ENCODE peak calls at places on chromosomes 2 and 18, in nine cellular contexts. N, W, J, B, I, Q, E, A and C are unnamed samples.

GRCh38 chr2:22377251-22377650 is 1007.7 kb upstream of the KLHL29 start:
- DNase-seq in N (no peak), W (no peak), J (no peak), B (no peak), I (no peak), Q (no peak), E (no peak), A (no peak), C (no peak)

GRCh38 chr2:28296243-28296642 is 96.4 kb upstream of the FOSL2 start:
- DNase-seq in N (no peak), W (no peak), J (no peak), B (no peak), I (no peak), Q (no peak), E (no peak), A (no peak), C (no peak)

GRCh38 chr2:176872406-176872805 is 340.2 kb upstream of the HNRNPA3 start:
- DNase-seq in N (no peak), W (no peak), J (no peak), B (no peak), I (no peak), Q (no peak), E (no peak), A (no peak), C (no peak)

GRCh38 chr2:71675296-71675695 is 221.9 kb downstream of the DYSF start:
- DNase-seq in N (no peak), W (no peak), J (peak), B (no peak), I (no peak), Q (peak), E (no peak), A (no peak), C (no peak)

GRCh38 chr2:45394216-45394615 is 216.9 kb downstream of the SRBD1 start:
- DNase-seq in N (no peak), W (no peak), J (no peak), B (no peak), I (no peak), Q (no peak), E (no peak), A (no peak), C (no peak)

GRCh38 chr2:9885036-9885684 is 41.9 kb downstream of the TAF1B start:
- DNase-seq in N (no peak), W (no peak), J (no peak), B (no peak), I (no peak), Q (no peak), E (no peak), A (no peak), C (no peak)

GRCh38 chr2:98634406-98635092 is 26.2 kb downstream of the UNC50 start:
- DNase-seq in N (no peak), W (no peak), J (peak), B (no peak), I (no peak), Q (no peak), E (no peak), A (peak), C (no peak)

GRCh38 chr2:38806001-38806400 is 28.0 kb downstream of the GEMIN6 start:
- DNase-seq in N (no peak), W (no peak), J (no peak), B (no peak), I (no peak), Q (no peak), E (no peak), A (no peak), C (no peak)

GRCh38 chr18:76955529-76956170 is 133.3 kb downstream of the ZNF236 start:
- DNase-seq in N (no peak), W (peak), J (peak), B (no peak), I (no peak), Q (no peak), E (no peak), A (no peak), C (no peak)

GRCh38 chr18:61541673-61542072 is 208.4 kb downstream of the CDH20 start:
- DNase-seq in N (no peak), W (no peak), J (no peak), B (no peak), I (no peak), Q (no peak), E (no peak), A (no peak), C (no peak)

GRCh38 chr18:44178476-44178875 is 502.2 kb upstream of the SETBP1 start:
- DNase-seq in N (no peak), W (no peak), J (peak), B (no peak), I (no peak), Q (no peak), E (no peak), A (no peak), C (no peak)

GRCh38 chr2:13822365-13822764 is 810.2 kb upstream of the LRATD1 start:
- DNase-seq in N (no peak), W (no peak), J (no peak), B (no peak), I (no peak), Q (no peak), E (no peak), A (no peak), C (no peak)

DNA sequence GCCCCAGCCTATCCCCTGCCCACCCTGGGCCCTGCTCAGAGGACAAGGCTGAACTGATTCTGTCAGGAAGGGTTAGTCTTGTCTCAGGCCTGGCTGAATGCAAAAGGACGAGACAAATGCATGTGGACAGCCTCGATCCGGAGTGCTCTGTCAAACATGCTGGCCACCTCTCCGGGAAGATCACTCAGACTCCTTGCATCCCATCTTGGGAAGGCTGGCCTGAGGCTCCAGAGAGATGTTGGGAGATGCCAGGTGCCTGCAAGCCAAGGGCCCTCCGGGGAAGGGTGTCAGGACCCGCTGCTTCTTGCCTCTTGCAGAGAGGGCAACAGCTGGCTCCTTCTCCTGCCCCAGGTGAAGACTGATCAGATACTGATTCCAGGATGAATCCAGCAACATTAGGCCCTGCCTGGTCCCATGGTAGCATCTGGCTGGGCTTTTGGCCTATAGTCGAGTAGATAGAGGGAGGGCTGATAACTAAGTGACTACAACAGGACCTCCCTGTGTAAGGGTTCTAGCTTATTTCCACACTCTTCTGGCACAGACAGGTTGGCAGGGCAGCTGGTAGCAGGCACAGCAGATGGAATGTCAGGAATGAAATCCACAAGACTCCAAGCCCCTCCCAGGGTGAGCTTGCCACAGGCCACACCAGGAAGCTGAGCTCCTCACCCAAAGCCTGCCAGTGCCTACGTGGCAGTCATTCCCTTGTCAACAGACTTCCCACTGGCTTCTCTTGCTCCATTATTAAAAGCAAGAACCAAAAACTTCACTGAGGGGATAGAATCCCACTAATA is 20.5 kb upstream of the C1QL2 start:
- DNase-seq in N (no peak), W (no peak), J (no peak), B (no peak), I (no peak), Q (peak), E (no peak), A (no peak), C (no peak)
- H3K27ac ChIP-seq in N (no peak), W (no peak), J (no peak), B (no peak), I (no peak), Q (no peak), E (no peak), A (no peak), C (no peak)

DNA sequence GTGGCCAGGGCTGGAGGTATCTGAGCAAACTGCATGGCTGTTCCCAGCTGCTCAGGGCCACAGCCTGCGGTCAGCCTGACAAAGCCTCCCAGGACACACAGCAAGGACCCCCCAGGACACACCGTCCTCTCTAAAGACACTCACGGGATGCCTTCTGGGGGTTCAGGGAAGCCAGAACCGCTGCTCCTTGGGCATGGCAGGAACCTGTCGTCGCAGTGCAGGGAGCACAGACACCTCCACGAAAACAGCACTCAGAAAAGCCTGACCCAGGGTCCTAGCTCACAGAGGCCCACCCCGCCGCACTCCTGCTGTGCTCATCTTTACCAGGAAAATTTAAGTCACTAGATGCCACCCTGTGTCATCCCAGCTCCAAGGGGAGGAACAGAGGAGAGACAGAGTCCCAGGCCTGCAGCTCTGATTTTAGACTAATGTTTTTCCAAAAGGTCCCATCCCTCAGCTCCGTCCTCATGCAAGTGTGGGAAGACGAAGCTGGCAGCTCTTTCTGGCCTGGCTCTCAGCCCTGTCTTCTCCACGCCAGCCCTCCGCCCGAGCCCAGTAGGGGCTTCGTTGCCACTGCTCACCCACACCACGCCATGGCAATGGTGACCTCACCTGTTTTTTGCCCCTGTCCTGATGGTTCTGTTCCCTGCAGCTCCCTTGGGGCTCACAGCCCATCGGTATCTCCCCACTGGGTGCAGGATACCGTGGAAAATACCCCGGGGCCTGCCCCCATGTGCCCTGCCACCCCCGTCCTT is 23.9 kb upstream of the SLC66A3 start:
- DNase-seq in N (no peak), W (no peak), J (no peak), B (no peak), I (no peak), Q (no peak), E (no peak), A (no peak), C (no peak)
- H3K27ac ChIP-seq in N (no peak), W (no peak), J (no peak), B (no peak), I (no peak), Q (no peak), E (no peak), A (no peak), C (peak)

DNA sequence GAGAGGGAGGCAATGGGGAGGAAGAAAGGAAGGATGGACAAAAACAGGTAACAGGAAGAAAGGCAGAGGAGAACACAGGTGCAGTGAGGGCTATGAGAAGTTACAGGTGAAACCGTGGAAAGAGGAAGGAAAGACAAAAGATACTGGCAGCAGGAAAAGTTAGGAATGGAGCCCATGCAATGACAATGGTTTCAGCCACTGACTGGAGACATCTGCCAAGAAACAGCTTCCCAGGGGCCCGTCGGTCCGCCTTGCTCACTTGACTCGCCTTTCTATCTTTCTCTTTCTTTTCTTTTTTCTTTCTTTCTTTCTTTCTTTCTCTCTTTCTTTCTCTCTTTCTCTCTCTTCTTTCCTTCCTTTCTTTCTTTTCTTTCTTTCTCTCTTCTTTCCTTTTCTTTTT is 37.5 kb downstream of the ST8SIA5 start:
- DNase-seq in N (no peak), W (no peak), J (no peak), B (no peak), I (no peak), Q (no peak), E (no peak), A (no peak), C (no peak)
- H3K27ac ChIP-seq in N (no peak), W (no peak), J (no peak), B (no peak), I (no peak), Q (no peak), E (no peak), A (no peak), C (no peak)

GRCh38 chr2:224219781-224220180 is 180.7 kb upstream of the SERPINE2 start:
- DNase-seq in N (no peak), W (no peak), J (no peak), B (no peak), I (no peak), Q (no peak), E (no peak), A (no peak), C (no peak)
- H3K27ac ChIP-seq in N (no peak), W (no peak), J (no peak), B (no peak), I (no peak), Q (no peak), E (no peak), A (no peak), C (no peak)

DNA sequence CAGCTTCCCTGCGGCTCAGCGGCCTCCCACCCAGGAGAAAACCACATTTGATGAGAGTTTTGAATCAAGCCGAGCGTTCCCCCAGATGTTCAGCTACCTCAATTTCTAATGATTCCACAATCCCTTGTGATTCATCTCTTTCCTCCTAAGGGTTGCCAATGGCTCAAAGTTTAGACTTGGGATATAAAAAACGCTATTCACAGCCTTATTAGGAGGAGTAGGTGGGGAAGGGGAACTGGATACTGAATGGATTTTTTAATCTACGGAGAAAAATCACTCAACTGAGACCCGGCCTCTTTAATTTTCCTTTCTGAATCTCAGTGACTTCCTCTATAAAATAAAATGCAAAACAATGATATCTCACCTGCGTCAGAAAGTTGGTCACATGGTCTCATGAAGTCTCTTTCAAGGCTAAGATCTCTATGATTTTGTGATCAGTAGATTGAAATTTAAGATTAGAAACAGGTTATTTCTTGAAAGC is 192.6 kb upstream of the TCF4 start:
- DNase-seq in N (no peak), W (no peak), J (no peak), B (no peak), I (no peak), Q (no peak), E (no peak), A (no peak), C (no peak)
- H3K27ac ChIP-seq in N (peak), W (no peak), J (peak), B (no peak), I (no peak), Q (no peak), E (peak), A (no peak), C (peak)

GRCh38 chr18:63552581-63552980 is 10.4 kb downstream of the SERPINB12 start:
- DNase-seq in N (no peak), W (no peak), J (no peak), B (no peak), I (no peak), Q (no peak), E (no peak), A (no peak), C (no peak)

GRCh38 chr18:63551769-63552168 is 9.6 kb downstream of the SERPINB12 start:
- DNase-seq in N (no peak), W (no peak), J (no peak), B (no peak), I (no peak), Q (no peak), E (no peak), A (no peak), C (no peak)

GRCh38 chr18:63545094-63545493 is 2.9 kb downstream of the SERPINB12 start:
- DNase-seq in N (no peak), W (no peak), J (no peak), B (no peak), I (no peak), Q (no peak), E (no peak), A (no peak), C (no peak)

GRCh38 chr18:63553117-63553516 is 10.9 kb downstream of the SERPINB12 start:
- DNase-seq in N (no peak), W (no peak), J (no peak), B (no peak), I (no peak), Q (no peak), E (no peak), A (no peak), C (no peak)

DNA sequence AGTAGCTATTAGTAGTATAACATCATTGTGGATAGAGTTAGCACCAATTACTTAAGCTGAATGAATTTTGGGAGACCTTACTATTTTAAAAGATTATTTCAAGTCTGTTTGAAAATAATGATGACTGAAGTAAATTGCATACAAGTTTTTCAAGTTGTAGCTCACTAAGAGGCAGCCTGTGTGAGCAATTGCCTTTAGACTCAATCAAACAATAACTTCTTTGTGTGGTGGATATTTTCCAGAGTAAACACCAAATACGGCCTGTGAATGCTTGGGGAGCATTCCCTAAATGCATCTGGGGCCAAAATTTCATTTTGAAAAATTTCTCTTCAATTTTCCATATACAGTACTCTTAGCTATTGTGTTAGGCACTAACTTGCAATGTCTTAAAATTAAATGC is 7.9 kb downstream of the SERPINB12 start:
- DNase-seq in N (no peak), W (no peak), J (no peak), B (no peak), I (no peak), Q (no peak), E (no peak), A (no peak), C (no peak)
- H3K27ac ChIP-seq in N (no peak), W (no peak), J (no peak), B (no peak), I (no peak), Q (no peak), E (no peak), A (no peak), C (no peak)